ENCODE peak calls at places on chromosomes 12 and 14, in eight cellular contexts. One of them, this sample, is unnamed.

GRCh38 chr14:21589317-21589716 is 9.4 kb upstream of the OR10G3 start:
- DNase-seq in activated CD4-positive, CD25-positive, alpha-beta regulatory T cell: no peak
- DNase-seq in globus pallidus: no peak
- DNase-seq in amniotic stem cell: no peak
- DNase-seq in NCI-H1694: no peak
- DNase-seq in DMS153: no peak
- DNase-seq in NCI-H187: no peak
- DNase-seq in neural crest cell: no peak
- DNase-seq in this sample: no peak

GRCh38 chr12:76964784-76965571 is 86.2 kb upstream of the CSRP2 start:
- DNase-seq in amniotic stem cell: no peak
- DNase-seq in neural crest cell: no peak
- DNase-seq in NCI-H187: no peak
- DNase-seq in DMS153: no peak
- DNase-seq in activated CD4-positive, CD25-positive, alpha-beta regulatory T cell: no peak
- DNase-seq in NCI-H1694: no peak
- DNase-seq in globus pallidus: no peak
- DNase-seq in this sample: no peak

GRCh38 chr12:94262228-94263010 is 114.0 kb downstream of the PLXNC1 start:
- DNase-seq in NCI-H187: peak; percentile 44
- DNase-seq in amniotic stem cell: peak; percentile 86
- DNase-seq in NCI-H1694: no peak
- DNase-seq in activated CD4-positive, CD25-positive, alpha-beta regulatory T cell: peak; percentile 48
- DNase-seq in globus pallidus: peak; percentile 74
- DNase-seq in neural crest cell: no peak
- DNase-seq in DMS153: peak; percentile 37
- DNase-seq in this sample: peak; percentile 80

GRCh38 chr12:49706351-49707126 is 666 bp downstream of the FMNL3 start:
- DNase-seq in globus pallidus: peak; percentile 42
- DNase-seq in neural crest cell: peak; percentile 41
- DNase-seq in activated CD4-positive, CD25-positive, alpha-beta regulatory T cell: peak; percentile 32
- DNase-seq in amniotic stem cell: no peak
- DNase-seq in DMS153: no peak
- DNase-seq in NCI-H1694: peak; percentile 8
- DNase-seq in NCI-H187: no peak
- DNase-seq in this sample: peak; percentile 45

GRCh38 chr12:106845910-106846309 is 71.4 kb downstream of the RIC8B start:
- DNase-seq in globus pallidus: no peak
- DNase-seq in amniotic stem cell: no peak
- DNase-seq in NCI-H187: no peak
- DNase-seq in DMS153: no peak
- DNase-seq in NCI-H1694: no peak
- DNase-seq in activated CD4-positive, CD25-positive, alpha-beta regulatory T cell: no peak
- DNase-seq in neural crest cell: no peak
- DNase-seq in this sample: no peak

GRCh38 chr12:75998292-75999063 is 33.1 kb downstream of the PHLDA1 start:
- DNase-seq in DMS153: no peak
- DNase-seq in amniotic stem cell: no peak
- DNase-seq in NCI-H1694: no peak
- DNase-seq in neural crest cell: no peak
- DNase-seq in globus pallidus: no peak
- DNase-seq in activated CD4-positive, CD25-positive, alpha-beta regulatory T cell: no peak
- DNase-seq in NCI-H187: no peak
- DNase-seq in this sample: no peak

GRCh38 chr14:58362798-58363412 is 32.8 kb upstream of the TOMM20L start:
- DNase-seq in NCI-H1694: peak; percentile 8
- DNase-seq in neural crest cell: no peak
- DNase-seq in globus pallidus: no peak
- DNase-seq in DMS153: peak; percentile 54
- DNase-seq in NCI-H187: no peak
- DNase-seq in amniotic stem cell: no peak
- DNase-seq in activated CD4-positive, CD25-positive, alpha-beta regulatory T cell: no peak
- DNase-seq in this sample: no peak

GRCh38 chr14:34059037-34059924 is 108.4 kb upstream of the EGLN3 start:
- DNase-seq in NCI-H1694: no peak
- DNase-seq in activated CD4-positive, CD25-positive, alpha-beta regulatory T cell: no peak
- DNase-seq in amniotic stem cell: no peak
- DNase-seq in neural crest cell: no peak
- DNase-seq in DMS153: peak; percentile 48
- DNase-seq in globus pallidus: no peak
- DNase-seq in NCI-H187: no peak
- DNase-seq in this sample: no peak

This sample was measured in mucosa of descending colon.